ENCODE peak calls at places on chromosomes 13 and 19, in eight cellular contexts. Z is left ventricle myocardium inferior; R is GM23248; E is uterus; I is RWPE2; F is SJSA1; H is CD8-positive, alpha-beta memory T cell; G is PC-3. O is an unnamed sample. For H3K36me3, the result is how much of the 10 kb centered on the place peaks cover.

GRCh38 chr13:51603716-51604115 is 19.5 kb downstream of the WDFY2 start:
- DNase-seq in Z (no peak), R (no peak), E (no peak), I (no peak), F (no peak), H (no peak), G (peak), O (no peak)

GRCh38 chr19:50896591-50897190 is 14.5 kb downstream of the KLK4 start:
- DNase-seq in Z (no peak), R (peak), E (no peak), I (no peak), F (no peak), H (no peak), G (peak), O (peak)

GRCh38 chr19:41218615-41219507 is at the start of gene AXL:
- DNase-seq in Z (peak), R (peak), E (peak), I (peak), F (peak), H (no peak), G (peak), O (peak)

GRCh38 chr19:1245884-1246816 is 2.2 kb upstream of the MIDN start:
- DNase-seq in Z (peak), R (no peak), E (peak), I (no peak), F (no peak), H (no peak), G (no peak), O (no peak)

GRCh38 chr13:60759499-60759898 is 362.5 kb downstream of the TDRD3 start:
- DNase-seq in Z (no peak), R (no peak), E (no peak), I (no peak), F (peak), H (no peak), G (peak), O (no peak)

GRCh38 chr19:45577111-45577905 is 7.3 kb downstream of the OPA3 start:
- DNase-seq in Z (peak), R (peak), E (no peak), I (peak), F (peak), H (no peak), G (peak), O (peak)

GRCh38 chr13:55652657-55653056 is 1488.1 kb upstream of the PRR20A start:
- DNase-seq in Z (no peak), R (no peak), E (no peak), I (no peak), F (no peak), H (no peak), G (no peak), O (no peak)

GRCh38 chr13:112105884-112106283 is 38.9 kb downstream of the SOX1 start:
- DNase-seq in Z (no peak), R (no peak), E (no peak), I (no peak), F (no peak), H (no peak), G (no peak), O (no peak)

GRCh38 chr13:97953376-97953970 is at the start of gene IPO5:
- DNase-seq in Z (no peak), R (peak), E (no peak), I (no peak), F (peak), H (no peak), G (no peak), O (no peak)

GRCh38 chr13:44565881-44566280 is 10.2 kb downstream of the TSC22D1 start:
- DNase-seq in Z (no peak), R (peak), E (no peak), I (no peak), F (no peak), H (no peak), G (no peak), O (no peak)

GRCh38 chr13:110001622-110002275 is 215.4 kb upstream of the IRS2 start:
- DNase-seq in Z (no peak), R (peak), E (no peak), I (no peak), F (peak), H (no peak), G (peak), O (no peak)

GRCh38 chr19:18479964-18480723 is 41.7 kb downstream of the ELL start:
- DNase-seq in Z (peak), R (peak), E (peak), I (no peak), F (peak), H (no peak), G (no peak), O (peak)

GRCh38 chr19:51398096-51398704 is 7.8 kb upstream of the C19orf84 start:
- DNase-seq in Z (no peak), R (peak), E (no peak), I (no peak), F (no peak), H (no peak), G (peak), O (no peak)

GRCh38 chr19:11088508-11089253 is 582 bp upstream of the LDLR start:
- DNase-seq in Z (no peak), R (peak), E (no peak), I (no peak), F (peak), H (no peak), G (no peak), O (no peak)

GRCh38 chr13:24202215-24202614 is 41.7 kb downstream of the SPATA13 start:
- DNase-seq in Z (no peak), R (no peak), E (no peak), I (no peak), F (no peak), H (no peak), G (no peak), O (no peak)

GRCh38 chr19:1410136-1410786 is 2.9 kb downstream of the DAZAP1 start:
- DNase-seq in Z (no peak), R (peak), E (no peak), I (no peak), F (no peak), H (no peak), G (peak), O (no peak)

GRCh38 chr19:23098988-23099387 is 17.8 kb upstream of the ZNF730 start:
- DNase-seq in Z (no peak), R (no peak), E (no peak), I (no peak), F (no peak), H (no peak), G (no peak), O (no peak)

GRCh38 chr13:75505966-75506365 is 24.0 kb upstream of the TBC1D4 start:
- DNase-seq in Z (no peak), R (no peak), E (no peak), I (no peak), F (no peak), H (no peak), G (no peak), O (no peak)

GRCh38 chr13:20080377-20081164 is 80.3 kb downstream of the GJA3 start:
- DNase-seq in Z (no peak), R (no peak), E (no peak), I (no peak), F (no peak), H (no peak), G (no peak), O (no peak)
- H3K36me3 ChIP-seq in Z (under half), R (under half), E (under half), I (half or more), F (under half), H (under half), G (under half), O (under half)

GRCh38 chr19:14763497-14764145 is 14.7 kb downstream of the ADGRE2 start:
- DNase-seq in Z (no peak), R (no peak), E (no peak), I (no peak), F (no peak), H (no peak), G (no peak), O (no peak)

GRCh38 chr19:14761607-14762006 is 16.8 kb downstream of the ADGRE2 start:
- DNase-seq in Z (no peak), R (no peak), E (no peak), I (peak), F (no peak), H (no peak), G (no peak), O (no peak)

GRCh38 chr19:14767466-14767971 is 10.8 kb downstream of the ADGRE2 start:
- DNase-seq in Z (no peak), R (no peak), E (no peak), I (peak), F (no peak), H (no peak), G (no peak), O (no peak)

GRCh38 chr19:14762111-14762510 is 16.2 kb downstream of the ADGRE2 start:
- DNase-seq in Z (no peak), R (no peak), E (no peak), I (no peak), F (no peak), H (no peak), G (no peak), O (no peak)

GRCh38 chr19:14764401-14764800 is 14.0 kb downstream of the ADGRE2 start:
- DNase-seq in Z (no peak), R (no peak), E (no peak), I (peak), F (no peak), H (no peak), G (no peak), O (no peak)
- H3K36me3 ChIP-seq in Z (under half), R (under half), E (under half), I (under half), F (under half), H (under half), G (under half), O (under half)

DNA sequence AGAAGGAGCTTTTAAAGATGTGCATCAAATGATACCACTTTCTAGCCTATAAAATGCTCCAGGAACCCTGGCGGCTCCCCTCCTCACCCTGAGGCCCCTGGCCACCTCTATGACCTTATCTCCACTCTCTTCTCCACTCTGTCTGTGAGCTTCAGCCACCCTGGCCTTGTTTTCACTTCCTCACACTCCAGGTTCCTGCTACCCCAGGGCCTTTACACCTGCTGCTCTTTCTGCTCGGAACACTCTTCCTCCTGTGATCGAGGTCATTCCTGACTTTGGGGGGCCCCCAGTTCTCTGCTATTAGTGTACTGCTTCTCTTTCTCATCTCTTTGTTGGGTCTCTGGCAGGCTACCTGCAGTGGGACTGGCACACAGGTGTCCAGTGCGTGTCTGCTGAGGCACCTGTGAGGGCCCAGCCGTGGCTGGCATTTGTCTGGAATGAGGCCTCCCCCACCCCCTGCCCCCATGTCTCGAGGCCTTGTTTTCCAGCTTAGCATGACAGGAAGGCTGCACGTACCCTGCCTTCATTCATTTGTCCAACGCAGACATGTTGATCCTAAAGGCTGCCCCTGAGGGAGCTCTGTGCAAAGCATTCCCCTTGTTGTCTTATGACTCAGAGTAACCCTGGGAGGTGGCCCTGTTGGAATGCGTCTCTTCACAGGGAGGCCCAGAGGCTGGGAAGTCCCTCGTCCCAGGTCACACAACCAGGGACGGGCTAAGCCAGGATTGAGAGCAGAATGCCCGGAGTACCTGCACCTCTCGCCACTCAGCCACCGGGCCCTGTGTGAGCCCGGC is 2.3 kb downstream of the DDA1 start:
- DNase-seq in Z (no peak), R (peak), E (no peak), I (no peak), F (peak), H (no peak), G (peak), O (peak)
- H3K36me3 ChIP-seq in Z (under half), R (under half), E (under half), I (under half), F (half or more), H (under half), G (under half), O (under half)

GRCh38 chr13:73891805-73892204 is 242.4 kb downstream of the KLF12 start:
- DNase-seq in Z (no peak), R (no peak), E (no peak), I (no peak), F (no peak), H (no peak), G (no peak), O (no peak)
- H3K36me3 ChIP-seq in Z (under half), R (under half), E (under half), I (under half), F (under half), H (under half), G (under half), O (under half)

GRCh38 chr19:8216357-8216756 is 7.2 kb downstream of the CERS4 start:
- DNase-seq in Z (no peak), R (no peak), E (no peak), I (no peak), F (no peak), H (no peak), G (no peak), O (no peak)

GRCh38 chr19:8214802-8215201 is 5.6 kb downstream of the CERS4 start:
- DNase-seq in Z (no peak), R (no peak), E (no peak), I (no peak), F (no peak), H (no peak), G (no peak), O (no peak)

GRCh38 chr19:8213827-8214672 is 4.9 kb downstream of the CERS4 start:
- DNase-seq in Z (no peak), R (no peak), E (no peak), I (no peak), F (no peak), H (no peak), G (no peak), O (no peak)

GRCh38 chr19:8212916-8213315 is 3.7 kb downstream of the CERS4 start:
- DNase-seq in Z (no peak), R (no peak), E (no peak), I (no peak), F (no peak), H (no peak), G (no peak), O (no peak)

GRCh38 chr19:8215783-8216182 is 6.6 kb downstream of the CERS4 start:
- DNase-seq in Z (no peak), R (no peak), E (no peak), I (no peak), F (no peak), H (no peak), G (no peak), O (no peak)
- H3K36me3 ChIP-seq in Z (under half), R (under half), E (under half), I (under half), F (under half), H (under half), G (under half), O (under half)

DNA sequence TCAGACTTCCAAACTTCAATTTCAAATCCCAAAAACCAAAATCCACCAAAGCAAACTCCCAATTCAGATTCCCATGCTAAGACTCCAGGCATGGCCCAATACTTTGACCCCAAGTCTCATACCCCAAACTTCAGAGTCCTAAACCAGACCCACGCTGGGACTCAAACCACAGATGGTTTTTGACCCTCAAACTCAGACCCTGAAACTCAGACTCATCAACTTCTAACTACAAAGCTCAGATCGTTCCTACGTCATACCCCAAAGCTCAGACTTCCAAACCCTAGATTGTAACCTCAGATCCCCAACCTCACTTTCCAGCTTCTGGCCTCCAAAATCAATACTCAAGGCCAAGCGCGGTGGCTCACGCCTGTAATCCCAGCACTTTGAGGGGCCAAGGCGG is 11.9 kb downstream of the RYR1 start:
- DNase-seq in Z (no peak), R (no peak), E (no peak), I (no peak), F (no peak), H (no peak), G (no peak), O (no peak)
- H3K36me3 ChIP-seq in Z (under half), R (under half), E (under half), I (under half), F (under half), H (under half), G (under half), O (under half)

GRCh38 chr13:40118337-40118736 is 462.9 kb downstream of the COG6 start:
- DNase-seq in Z (no peak), R (no peak), E (no peak), I (no peak), F (no peak), H (no peak), G (no peak), O (no peak)
- H3K36me3 ChIP-seq in Z (under half), R (under half), E (under half), I (under half), F (under half), H (under half), G (under half), O (under half)

GRCh38 chr19:6534451-6535093 is 3.7 kb downstream of the TNFSF9 start:
- DNase-seq in Z (no peak), R (no peak), E (no peak), I (no peak), F (no peak), H (no peak), G (no peak), O (no peak)
- H3K36me3 ChIP-seq in Z (under half), R (under half), E (under half), I (under half), F (under half), H (under half), G (under half), O (under half)

GRCh38 chr19:3433313-3433712 is 47.0 kb downstream of the SMIM24 start:
- DNase-seq in Z (no peak), R (no peak), E (no peak), I (no peak), F (no peak), H (no peak), G (no peak), O (no peak)
- H3K36me3 ChIP-seq in Z (under half), R (under half), E (under half), I (under half), F (half or more), H (under half), G (under half), O (under half)